ENCODE peak calls at places on chromosomes 3 and 15, in seven cellular contexts. G, X, M, P, F, J and N are unnamed samples.
A peak's percentile ranks its signal among the peaks of the same experiment; 100 is the strongest.

GRCh38 chr3:114830652-114831051 is 316.4 kb downstream of the ZBTB20 start:
- DNase-seq in X (no peak), M (no peak), P (no peak), J (no peak), G (no peak), F (no peak), N (no peak)

GRCh38 chr3:76502076-76502475 is 537.8 kb upstream of the ROBO2 start:
- DNase-seq in J (no peak), X (no peak), P (no peak), F (no peak), G (no peak), M (no peak), N (no peak)

GRCh38 chr15:94970831-94971230 is 739.5 kb downstream of the MCTP2 start:
- DNase-seq in F (no peak), M (no peak), X (no peak), G (no peak), P (no peak), J (no peak), N (no peak)

GRCh38 chr3:189712906-189713483 is 81.8 kb downstream of the TP63 start:
- DNase-seq in J (no peak), M (peak; percentile 7), X (no peak), G (no peak), P (no peak), F (no peak), N (peak; percentile 11)

GRCh38 chr3:42686832-42687650 is 1.7 kb downstream of the KLHL40 start:
- DNase-seq in J (no peak), F (no peak), P (no peak), X (no peak), G (no peak), M (no peak), N (no peak)

GRCh38 chr3:146470424-146470990 is 1.1 kb upstream of the PLSCR2 start:
- DNase-seq in M (no peak), G (no peak), P (no peak), J (no peak), X (no peak), F (no peak), N (no peak)

GRCh38 chr3:143658869-143659268 is 189.4 kb downstream of the SLC9A9 start:
- DNase-seq in F (no peak), X (no peak), P (no peak), G (no peak), M (no peak), J (no peak), N (no peak)

GRCh38 chr3:136842294-136842693 is 19.7 kb upstream of the NCK1 start:
- DNase-seq in P (no peak), M (no peak), G (no peak), J (no peak), X (no peak), F (no peak), N (no peak)

GRCh38 chr3:7000501-7000900 is 139.6 kb downstream of the GRM7 start:
- DNase-seq in X (no peak), F (no peak), P (no peak), G (no peak), J (no peak), M (no peak), N (no peak)

GRCh38 chr3:193865879-193866480 is 270.0 kb upstream of the HES1 start:
- DNase-seq in M (no peak), J (no peak), X (no peak), F (no peak), G (no peak), P (no peak), N (peak; percentile 92)

DNA sequence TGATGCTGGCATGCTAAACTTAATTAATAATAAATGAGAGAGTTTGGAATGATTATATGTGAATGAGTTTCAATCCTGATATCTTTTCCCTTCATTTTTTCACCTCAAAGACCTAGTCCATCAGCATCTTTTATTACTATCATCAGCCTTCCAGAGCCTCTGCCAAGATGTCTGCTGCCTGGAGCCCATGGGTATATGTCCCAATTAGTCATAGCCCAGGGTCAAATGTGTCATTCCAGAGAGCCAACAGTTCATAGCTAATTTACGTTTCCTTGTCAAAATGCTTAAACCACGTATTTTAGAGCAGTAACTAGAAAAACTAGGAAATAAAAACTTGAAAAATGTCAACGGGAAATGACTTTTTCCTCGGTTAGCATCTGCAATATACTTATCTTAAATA is 457.9 kb downstream of the SI start:
- DNase-seq in G (no peak), F (no peak), J (no peak), P (no peak), X (no peak), M (no peak), N (no peak)
- TF ChIP-seq JUND in G (no peak), F (no peak), J (no peak), P (no peak), X (no peak), M (no peak), N (no peak)

DNA sequence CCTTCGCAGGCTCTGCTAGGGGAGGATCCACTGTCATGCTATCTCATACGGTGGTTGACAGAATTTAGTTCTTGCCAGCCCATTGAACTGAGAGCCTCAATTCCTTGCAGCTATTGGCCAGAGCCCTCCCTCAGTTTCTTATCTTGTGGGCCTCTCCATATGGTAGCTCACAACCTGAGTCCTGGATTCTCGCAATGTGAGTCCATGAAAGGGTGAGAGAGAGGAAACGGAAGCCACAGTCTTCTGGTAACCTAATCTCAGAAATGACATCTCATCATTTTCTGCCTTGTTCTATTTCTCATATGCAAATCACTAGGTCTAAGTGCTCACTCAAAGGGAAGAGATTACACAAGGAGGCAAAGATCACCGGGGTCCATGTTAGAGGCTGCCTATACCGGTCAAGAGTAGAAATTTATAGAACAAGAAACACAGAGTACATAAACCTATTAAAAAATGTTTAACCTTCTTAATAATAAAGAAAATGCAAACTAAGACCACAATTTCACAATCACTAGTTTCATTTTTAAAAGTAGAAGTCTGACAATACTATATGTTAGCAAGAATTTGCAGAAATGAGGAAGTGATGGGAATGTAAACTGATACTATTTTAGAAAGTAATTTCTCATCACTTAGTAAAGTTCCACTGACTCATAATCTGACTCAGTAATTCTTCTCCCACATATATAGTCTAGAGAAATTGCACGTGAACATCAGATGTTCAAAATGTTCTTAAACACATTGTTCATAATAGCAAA is 378.4 kb upstream of the AGTR1 start:
- DNase-seq in M (no peak), J (no peak), P (peak; percentile 89), F (no peak), G (no peak), X (no peak), N (no peak)
- TF ChIP-seq JUND in M (no peak), J (no peak), P (peak; percentile 93), F (no peak), G (no peak), X (peak; percentile 57), N (no peak)

GRCh38 chr3:115891237-115891636 is 267.9 kb downstream of the GAP43 start:
- DNase-seq in P (no peak), J (no peak), G (no peak), X (no peak), F (no peak), M (no peak), N (no peak)

GRCh38 chr3:115885621-115886020 is 262.3 kb downstream of the GAP43 start:
- DNase-seq in F (no peak), J (no peak), P (no peak), X (no peak), M (no peak), G (no peak), N (peak; percentile 12)
- TF ChIP-seq JUND in F (no peak), J (no peak), P (no peak), X (no peak), M (no peak), G (no peak), N (no peak)

DNA sequence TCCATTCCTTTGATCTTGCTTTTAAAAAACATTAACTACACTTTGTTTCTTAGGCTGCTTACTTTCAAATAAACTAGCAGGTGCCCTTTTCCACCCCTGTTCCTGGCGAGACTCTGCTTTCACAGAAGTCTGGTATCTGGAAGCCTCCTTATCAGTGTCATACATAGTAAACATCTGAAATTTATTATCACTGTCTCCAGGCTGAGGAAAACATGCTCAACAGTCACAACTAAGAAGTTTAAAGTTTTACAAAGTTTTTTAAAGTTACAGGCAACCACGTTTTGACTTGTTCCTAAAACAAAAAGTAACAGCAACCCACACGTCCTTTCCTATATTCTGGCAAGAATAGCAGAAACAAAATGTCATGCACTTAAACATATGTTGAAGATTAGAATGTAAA is 275.3 kb upstream of the KCNMB2 start:
- DNase-seq in X (peak; percentile 2), P (no peak), G (peak; percentile 83), M (no peak), J (no peak), F (no peak), N (no peak)
- TF ChIP-seq JUND in X (no peak), P (no peak), G (peak; percentile 59), M (no peak), J (no peak), F (no peak), N (no peak)

GRCh38 chr15:54288049-54288448 is 309.8 kb downstream of the UNC13C start:
- DNase-seq in M (no peak), G (no peak), P (no peak), F (no peak), J (no peak), X (no peak), N (no peak)
- TF ChIP-seq JUND in M (no peak), G (no peak), P (no peak), F (no peak), J (no peak), X (no peak), N (no peak)

GRCh38 chr15:80891006-80891405 is 98.6 kb downstream of the MESD start:
- DNase-seq in J (no peak), M (no peak), F (no peak), X (no peak), G (no peak), P (no peak), N (no peak)

GRCh38 chr15:80888846-80889245 is 100.8 kb downstream of the MESD start:
- DNase-seq in G (no peak), X (no peak), M (no peak), F (no peak), P (no peak), J (no peak), N (no peak)

GRCh38 chr15:80892414-80892813 is 97.2 kb downstream of the MESD start:
- DNase-seq in F (no peak), P (no peak), X (no peak), G (no peak), M (no peak), J (no peak), N (no peak)

GRCh38 chr15:80887148-80887547 is 102.5 kb downstream of the MESD start:
- DNase-seq in G (no peak), M (no peak), X (no peak), F (no peak), J (no peak), P (no peak), N (no peak)

DNA sequence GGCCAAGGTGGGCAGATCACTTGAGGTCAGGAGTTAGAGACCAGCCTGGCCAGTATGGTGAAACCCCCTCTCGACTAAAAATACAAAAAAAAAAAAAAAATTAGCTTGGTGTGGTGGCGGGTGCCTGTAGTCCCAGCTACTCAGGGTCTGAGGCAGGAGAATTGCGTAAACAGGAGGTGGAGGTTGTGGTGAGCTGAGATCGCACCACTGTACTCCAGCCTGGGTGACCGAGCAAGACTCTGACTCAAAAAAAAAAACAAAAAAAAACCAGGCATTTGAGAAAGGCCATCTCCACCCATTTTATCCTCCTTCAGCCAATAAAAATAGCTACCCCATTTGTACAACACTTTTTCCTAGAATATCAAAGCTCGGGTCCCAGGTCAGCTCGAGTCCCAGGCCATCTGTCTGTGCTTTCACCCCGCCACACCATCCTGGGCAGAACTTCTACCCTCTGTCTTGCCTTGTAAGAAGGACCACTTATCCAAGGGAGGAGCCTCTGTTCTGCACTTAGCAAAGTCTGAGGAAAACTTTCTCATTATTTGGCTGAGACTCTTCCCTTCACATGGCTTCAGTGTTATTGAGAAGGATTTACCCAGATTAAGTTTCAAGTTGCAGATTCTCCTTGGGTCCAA is 99.2 kb downstream of the MESD start:
- DNase-seq in G (no peak), F (no peak), P (no peak), X (no peak), M (no peak), J (no peak), N (no peak)
- TF ChIP-seq JUND in G (no peak), F (no peak), P (no peak), X (no peak), M (no peak), J (no peak), N (no peak)

GRCh38 chr3:67647390-67647878 is 7.0 kb downstream of the SUCLG2 start:
- DNase-seq in P (no peak), X (no peak), M (peak; percentile 98), G (no peak), J (no peak), F (peak; percentile 69), N (no peak)
- TF ChIP-seq JUND in P (no peak), X (peak; percentile 63), M (peak; percentile 74), G (no peak), J (no peak), F (peak; percentile 54), N (no peak)